ENCODE peak calls at places on chromosomes 7 and 10, in six cellular contexts. One of them, this sample, is unnamed.

GRCh38 chr7:81990395-81990794 is 220.5 kb upstream of the HGF start:
- DNase-seq in left cardiac atrium: no peak
- DNase-seq in GM13976: no peak
- DNase-seq in stimulated activated CD8-positive, alpha-beta memory T cell treated with anti-CD3 and anti-CD28 coated beads, Interleukin-15, amount 100 ng/mL, for 1 hour: no peak
- DNase-seq in psoas muscle: no peak
- DNase-seq in head of caudate nucleus: no peak
- DNase-seq in this sample: no peak

GRCh38 chr7:121151663-121152344 is 163.3 kb downstream of the CPED1 start:
- DNase-seq in GM13976: no peak
- DNase-seq in head of caudate nucleus: no peak
- DNase-seq in stimulated activated CD8-positive, alpha-beta memory T cell treated with anti-CD3 and anti-CD28 coated beads, Interleukin-15, amount 100 ng/mL, for 1 hour: no peak
- DNase-seq in psoas muscle: no peak
- DNase-seq in left cardiac atrium: no peak
- DNase-seq in this sample: no peak

GRCh38 chr7:1290262-1291039 is 57.8 kb downstream of the UNCX start:
- DNase-seq in left cardiac atrium: peak; percentile 27
- DNase-seq in head of caudate nucleus: peak; percentile 70
- DNase-seq in GM13976: no peak
- DNase-seq in stimulated activated CD8-positive, alpha-beta memory T cell treated with anti-CD3 and anti-CD28 coated beads, Interleukin-15, amount 100 ng/mL, for 1 hour: no peak
- DNase-seq in psoas muscle: peak; percentile 54
- DNase-seq in this sample: peak; percentile 50

GRCh38 chr10:59536576-59537014 is 173.1 kb downstream of the SLC16A9 start:
- DNase-seq in left cardiac atrium: peak; percentile 25
- DNase-seq in GM13976: no peak
- DNase-seq in psoas muscle: peak; percentile 38
- DNase-seq in stimulated activated CD8-positive, alpha-beta memory T cell treated with anti-CD3 and anti-CD28 coated beads, Interleukin-15, amount 100 ng/mL, for 1 hour: no peak
- DNase-seq in head of caudate nucleus: no peak
- DNase-seq in this sample: peak; percentile 43

GRCh38 chr10:43254199-43254730 is 12.6 kb downstream of the RASGEF1A start:
- DNase-seq in psoas muscle: peak; percentile 54
- DNase-seq in stimulated activated CD8-positive, alpha-beta memory T cell treated with anti-CD3 and anti-CD28 coated beads, Interleukin-15, amount 100 ng/mL, for 1 hour: no peak
- DNase-seq in head of caudate nucleus: no peak
- DNase-seq in left cardiac atrium: peak; percentile 16
- DNase-seq in GM13976: peak; percentile 42
- DNase-seq in this sample: peak; percentile 27

GRCh38 chr10:132446661-132447445 is 49.9 kb downstream of the PWWP2B start:
- DNase-seq in stimulated activated CD8-positive, alpha-beta memory T cell treated with anti-CD3 and anti-CD28 coated beads, Interleukin-15, amount 100 ng/mL, for 1 hour: peak; percentile 32
- DNase-seq in left cardiac atrium: no peak
- DNase-seq in head of caudate nucleus: no peak
- DNase-seq in psoas muscle: no peak
- DNase-seq in GM13976: no peak
- DNase-seq in this sample: no peak

GRCh38 chr10:103648951-103649532 is 155.5 kb downstream of the NEURL1 start:
- DNase-seq in GM13976: no peak
- DNase-seq in left cardiac atrium: no peak
- DNase-seq in psoas muscle: peak; percentile 94
- DNase-seq in stimulated activated CD8-positive, alpha-beta memory T cell treated with anti-CD3 and anti-CD28 coated beads, Interleukin-15, amount 100 ng/mL, for 1 hour: no peak
- DNase-seq in head of caudate nucleus: no peak
- DNase-seq in this sample: peak; percentile 63

GRCh38 chr7:81725496-81726117 is 44.2 kb downstream of the HGF start:
- DNase-seq in psoas muscle: no peak
- DNase-seq in left cardiac atrium: no peak
- DNase-seq in head of caudate nucleus: no peak
- DNase-seq in stimulated activated CD8-positive, alpha-beta memory T cell treated with anti-CD3 and anti-CD28 coated beads, Interleukin-15, amount 100 ng/mL, for 1 hour: no peak
- DNase-seq in GM13976: no peak
- DNase-seq in this sample: no peak

GRCh38 chr10:9229702-9230101 is 1175.2 kb downstream of the GATA3 start:
- DNase-seq in GM13976: no peak
- DNase-seq in head of caudate nucleus: no peak
- DNase-seq in psoas muscle: no peak
- DNase-seq in stimulated activated CD8-positive, alpha-beta memory T cell treated with anti-CD3 and anti-CD28 coated beads, Interleukin-15, amount 100 ng/mL, for 1 hour: no peak
- DNase-seq in left cardiac atrium: no peak
- DNase-seq in this sample: no peak

GRCh38 chr10:14156101-14156500 is 174.6 kb downstream of the FRMD4A start:
- DNase-seq in head of caudate nucleus: no peak
- DNase-seq in psoas muscle: no peak
- DNase-seq in stimulated activated CD8-positive, alpha-beta memory T cell treated with anti-CD3 and anti-CD28 coated beads, Interleukin-15, amount 100 ng/mL, for 1 hour: no peak
- DNase-seq in GM13976: no peak
- DNase-seq in left cardiac atrium: no peak
- DNase-seq in this sample: no peak

GRCh38 chr7:158710651-158711102 is 6.1 kb upstream of the NCAPG2 start:
- DNase-seq in psoas muscle: no peak
- DNase-seq in stimulated activated CD8-positive, alpha-beta memory T cell treated with anti-CD3 and anti-CD28 coated beads, Interleukin-15, amount 100 ng/mL, for 1 hour: no peak
- DNase-seq in GM13976: peak; percentile 58
- DNase-seq in left cardiac atrium: no peak
- DNase-seq in head of caudate nucleus: no peak
- DNase-seq in this sample: no peak

GRCh38 chr7:91344911-91345310 is 80.7 kb downstream of the FZD1 start:
- DNase-seq in psoas muscle: no peak
- DNase-seq in GM13976: peak; percentile 2
- DNase-seq in head of caudate nucleus: no peak
- DNase-seq in left cardiac atrium: no peak
- DNase-seq in stimulated activated CD8-positive, alpha-beta memory T cell treated with anti-CD3 and anti-CD28 coated beads, Interleukin-15, amount 100 ng/mL, for 1 hour: no peak
- DNase-seq in this sample: no peak

GRCh38 chr10:75904499-75905283 is 473.3 kb downstream of the LRMDA start:
- DNase-seq in head of caudate nucleus: no peak
- DNase-seq in left cardiac atrium: no peak
- DNase-seq in GM13976: no peak
- DNase-seq in stimulated activated CD8-positive, alpha-beta memory T cell treated with anti-CD3 and anti-CD28 coated beads, Interleukin-15, amount 100 ng/mL, for 1 hour: no peak
- DNase-seq in psoas muscle: no peak
- DNase-seq in this sample: no peak

GRCh38 chr7:151851160-151851751 is 25.7 kb downstream of the PRKAG2 start:
- DNase-seq in stimulated activated CD8-positive, alpha-beta memory T cell treated with anti-CD3 and anti-CD28 coated beads, Interleukin-15, amount 100 ng/mL, for 1 hour: no peak
- DNase-seq in GM13976: no peak
- DNase-seq in psoas muscle: peak; percentile 63
- DNase-seq in head of caudate nucleus: peak; percentile 48
- DNase-seq in left cardiac atrium: no peak
- DNase-seq in this sample: peak; percentile 70

GRCh38 chr10:24254180-24254579 is 45.2 kb downstream of the KIAA1217 start:
- DNase-seq in stimulated activated CD8-positive, alpha-beta memory T cell treated with anti-CD3 and anti-CD28 coated beads, Interleukin-15, amount 100 ng/mL, for 1 hour: no peak
- DNase-seq in left cardiac atrium: no peak
- DNase-seq in psoas muscle: peak; percentile 72
- DNase-seq in GM13976: no peak
- DNase-seq in head of caudate nucleus: no peak
- DNase-seq in this sample: no peak

GRCh38 chr7:4682621-4683042 is 537 bp downstream of the FOXK1 start:
- DNase-seq in GM13976: peak; percentile 58
- DNase-seq in psoas muscle: peak; percentile 77
- DNase-seq in stimulated activated CD8-positive, alpha-beta memory T cell treated with anti-CD3 and anti-CD28 coated beads, Interleukin-15, amount 100 ng/mL, for 1 hour: no peak
- DNase-seq in left cardiac atrium: peak; percentile 65
- DNase-seq in head of caudate nucleus: no peak
- DNase-seq in this sample: peak; percentile 75

GRCh38 chr7:29038463-29038862 is 80.3 kb upstream of the TRIL start:
- DNase-seq in GM13976: no peak
- DNase-seq in left cardiac atrium: no peak
- DNase-seq in head of caudate nucleus: no peak
- DNase-seq in psoas muscle: no peak
- DNase-seq in stimulated activated CD8-positive, alpha-beta memory T cell treated with anti-CD3 and anti-CD28 coated beads, Interleukin-15, amount 100 ng/mL, for 1 hour: no peak
- DNase-seq in this sample: no peak

GRCh38 chr7:2879354-2879753 is 35.2 kb upstream of the GNA12 start:
- DNase-seq in head of caudate nucleus: no peak
- DNase-seq in psoas muscle: no peak
- DNase-seq in left cardiac atrium: no peak
- DNase-seq in GM13976: no peak
- DNase-seq in stimulated activated CD8-positive, alpha-beta memory T cell treated with anti-CD3 and anti-CD28 coated beads, Interleukin-15, amount 100 ng/mL, for 1 hour: no peak
- DNase-seq in this sample: no peak

GRCh38 chr10:132746801-132747625 is 38.9 kb downstream of the NKX6-2 start:
- DNase-seq in psoas muscle: no peak
- DNase-seq in GM13976: no peak
- DNase-seq in left cardiac atrium: no peak
- DNase-seq in head of caudate nucleus: peak; percentile 56
- DNase-seq in stimulated activated CD8-positive, alpha-beta memory T cell treated with anti-CD3 and anti-CD28 coated beads, Interleukin-15, amount 100 ng/mL, for 1 hour: no peak
- DNase-seq in this sample: no peak

GRCh38 chr7:90726120-90726519 is 130.0 kb downstream of the CDK14 start:
- DNase-seq in psoas muscle: no peak
- DNase-seq in stimulated activated CD8-positive, alpha-beta memory T cell treated with anti-CD3 and anti-CD28 coated beads, Interleukin-15, amount 100 ng/mL, for 1 hour: no peak
- DNase-seq in GM13976: no peak
- DNase-seq in head of caudate nucleus: no peak
- DNase-seq in left cardiac atrium: no peak
- DNase-seq in this sample: no peak

GRCh38 chr7:17392846-17393245 is 94.4 kb downstream of the AHR start:
- DNase-seq in left cardiac atrium: no peak
- DNase-seq in stimulated activated CD8-positive, alpha-beta memory T cell treated with anti-CD3 and anti-CD28 coated beads, Interleukin-15, amount 100 ng/mL, for 1 hour: no peak
- DNase-seq in GM13976: no peak
- DNase-seq in psoas muscle: no peak
- DNase-seq in head of caudate nucleus: no peak
- DNase-seq in this sample: no peak

GRCh38 chr7:51226042-51226755 is 90.4 kb downstream of the COBL start:
- DNase-seq in stimulated activated CD8-positive, alpha-beta memory T cell treated with anti-CD3 and anti-CD28 coated beads, Interleukin-15, amount 100 ng/mL, for 1 hour: no peak
- DNase-seq in left cardiac atrium: no peak
- DNase-seq in GM13976: no peak
- DNase-seq in head of caudate nucleus: no peak
- DNase-seq in psoas muscle: no peak
- DNase-seq in this sample: no peak

GRCh38 chr7:101705327-101705726 is 76.2 kb upstream of the MYL10 start:
- DNase-seq in stimulated activated CD8-positive, alpha-beta memory T cell treated with anti-CD3 and anti-CD28 coated beads, Interleukin-15, amount 100 ng/mL, for 1 hour: no peak
- DNase-seq in psoas muscle: no peak
- DNase-seq in left cardiac atrium: no peak
- DNase-seq in GM13976: no peak
- DNase-seq in head of caudate nucleus: no peak
- DNase-seq in this sample: no peak

This sample was measured in Right ventricle myocardium superior.